ENCODE peak calls at places on chromosomes 7 and 10, in ten cellular contexts. B, Q, W, E, I, T, A, Z, F and P are unnamed samples.

GRCh38 chr7:92135490-92135889 is 1.2 kb upstream of the CYP51A1 start:
- DNase-seq in B (peak), Q (no peak), W (peak), E (peak), I (no peak), T (no peak), A (peak), Z (no peak), F (no peak), P (no peak)

GRCh38 chr10:46268076-46268881 is 18.5 kb upstream of the ANTXRL start:
- DNase-seq in B (no peak), Q (no peak), W (no peak), E (no peak), I (no peak), T (no peak), A (peak), Z (no peak), F (no peak), P (no peak)

GRCh38 chr10:99519690-99520039 is 13.1 kb upstream of the NKX2-3 start:
- DNase-seq in B (no peak), Q (no peak), W (no peak), E (no peak), I (no peak), T (no peak), A (no peak), Z (no peak), F (no peak), P (no peak)

GRCh38 chr7:39086638-39087360 is 109.1 kb downstream of the POU6F2 start:
- DNase-seq in B (no peak), Q (no peak), W (no peak), E (no peak), I (no peak), T (no peak), A (no peak), Z (no peak), F (peak), P (no peak)

GRCh38 chr10:59268460-59268859 is 92.0 kb downstream of the PHYHIPL start:
- DNase-seq in B (no peak), Q (no peak), W (no peak), E (no peak), I (no peak), T (no peak), A (no peak), Z (no peak), F (no peak), P (no peak)

GRCh38 chr7:97179454-97180104 is 62.1 kb downstream of the SDHAF3 start:
- DNase-seq in B (peak), Q (peak), W (peak), E (peak), I (no peak), T (no peak), A (peak), Z (peak), F (peak), P (no peak)

GRCh38 chr7:123570390-123571182 is 13.0 kb upstream of the NDUFA5 start:
- DNase-seq in B (peak), Q (no peak), W (no peak), E (peak), I (no peak), T (no peak), A (no peak), Z (no peak), F (no peak), P (no peak)

GRCh38 chr10:68869623-68870022 is 31.5 kb upstream of the DDX50 start:
- DNase-seq in B (peak), Q (peak), W (no peak), E (peak), I (no peak), T (no peak), A (no peak), Z (no peak), F (no peak), P (no peak)

GRCh38 chr7:51160990-51161615 is 155.5 kb downstream of the COBL start:
- DNase-seq in B (peak), Q (peak), W (peak), E (peak), I (peak), T (no peak), A (peak), Z (peak), F (peak), P (peak)

GRCh38 chr7:39609462-39610149 is 13.8 kb upstream of the RALA start:
- DNase-seq in B (no peak), Q (no peak), W (peak), E (no peak), I (peak), T (no peak), A (no peak), Z (no peak), F (no peak), P (no peak)

GRCh38 chr7:79531116-79531515 is 77.6 kb upstream of the MAGI2 start:
- DNase-seq in B (no peak), Q (no peak), W (no peak), E (no peak), I (no peak), T (no peak), A (no peak), Z (no peak), F (no peak), P (no peak)

GRCh38 chr7:96638669-96639068 is 71.0 kb downstream of the SEM1 start:
- DNase-seq in B (no peak), Q (no peak), W (no peak), E (no peak), I (no peak), T (no peak), A (no peak), Z (no peak), F (no peak), P (no peak)

GRCh38 chr7:54839538-54840213 is 80.7 kb upstream of the SEC61G start:
- DNase-seq in B (peak), Q (peak), W (peak), E (peak), I (peak), T (no peak), A (no peak), Z (peak), F (peak), P (no peak)

DNA sequence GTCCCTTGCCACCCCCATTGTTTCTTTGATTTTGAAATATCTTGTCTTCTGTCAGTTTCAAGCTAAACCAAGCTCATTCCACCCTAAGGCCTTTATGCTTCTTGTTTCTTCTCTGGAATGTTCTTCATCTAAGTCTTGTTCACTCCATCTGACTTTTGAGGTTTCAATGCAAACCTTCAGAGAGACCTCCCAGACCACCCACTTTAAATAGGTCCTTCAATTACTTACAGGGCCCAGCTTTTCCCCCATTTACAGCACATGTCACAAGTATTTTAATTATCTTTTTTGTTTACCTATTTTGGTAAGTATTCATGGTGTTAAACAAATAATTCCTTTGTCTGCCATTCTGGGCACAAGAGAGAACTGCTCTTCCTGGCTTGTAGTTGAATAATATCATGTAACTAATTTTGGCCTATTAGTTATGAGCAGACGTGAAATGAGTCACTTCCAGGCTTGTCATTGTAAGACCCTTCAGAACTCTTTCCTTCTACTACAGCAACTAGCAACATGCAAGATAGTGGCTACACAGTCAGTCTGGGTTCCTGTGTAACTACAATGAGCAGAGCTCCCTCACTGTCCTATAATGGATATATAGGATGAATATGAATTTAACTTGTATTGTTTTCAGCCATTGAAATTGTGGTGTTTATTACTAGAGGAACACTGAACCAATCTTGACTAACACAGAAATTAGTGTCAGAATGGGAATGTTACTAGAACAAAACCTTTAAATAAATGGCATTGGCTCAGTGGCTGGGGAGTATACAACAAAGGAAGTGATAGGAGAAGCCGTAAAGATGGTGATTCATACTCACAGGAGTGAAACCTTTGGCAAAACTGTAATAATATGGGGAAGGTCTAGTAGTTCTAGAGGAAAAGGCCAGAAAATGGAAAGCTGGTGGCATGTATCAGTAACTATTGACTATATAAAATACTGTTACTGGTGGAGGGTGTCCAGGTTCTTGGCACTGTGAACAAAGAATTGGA is 2.8 kb upstream of the MTPN start:
- DNase-seq in B (peak), Q (no peak), W (no peak), E (peak), I (no peak), T (no peak), A (no peak), Z (no peak), F (no peak), P (no peak)
- H3K4me3 ChIP-seq in B (no peak), Q (no peak), W (no peak), E (no peak), I (peak), T (peak), A (peak), Z (no peak), F (no peak), P (peak)

GRCh38 chr10:62814901-62815372 is 1.2 kb downstream of the EGR2 start:
- DNase-seq in B (peak), Q (no peak), W (peak), E (peak), I (peak), T (no peak), A (no peak), Z (no peak), F (peak), P (no peak)

GRCh38 chr10:62812672-62813439 is 3.3 kb downstream of the EGR2 start:
- DNase-seq in B (no peak), Q (no peak), W (no peak), E (no peak), I (no peak), T (no peak), A (no peak), Z (no peak), F (no peak), P (no peak)

GRCh38 chr10:62815373-62816111 is 624 bp downstream of the EGR2 start:
- DNase-seq in B (peak), Q (no peak), W (peak), E (peak), I (peak), T (no peak), A (no peak), Z (no peak), F (peak), P (no peak)

GRCh38 chr10:62813453-62813852 is 2.7 kb downstream of the EGR2 start:
- DNase-seq in B (no peak), Q (no peak), W (no peak), E (no peak), I (no peak), T (no peak), A (no peak), Z (no peak), F (no peak), P (no peak)

GRCh38 chr10:62813981-62814380 is 2.2 kb downstream of the EGR2 start:
- DNase-seq in B (no peak), Q (no peak), W (no peak), E (no peak), I (no peak), T (no peak), A (no peak), Z (no peak), F (no peak), P (no peak)
- H3K4me3 ChIP-seq in B (no peak), Q (no peak), W (no peak), E (no peak), I (peak), T (no peak), A (no peak), Z (no peak), F (no peak), P (no peak)

DNA sequence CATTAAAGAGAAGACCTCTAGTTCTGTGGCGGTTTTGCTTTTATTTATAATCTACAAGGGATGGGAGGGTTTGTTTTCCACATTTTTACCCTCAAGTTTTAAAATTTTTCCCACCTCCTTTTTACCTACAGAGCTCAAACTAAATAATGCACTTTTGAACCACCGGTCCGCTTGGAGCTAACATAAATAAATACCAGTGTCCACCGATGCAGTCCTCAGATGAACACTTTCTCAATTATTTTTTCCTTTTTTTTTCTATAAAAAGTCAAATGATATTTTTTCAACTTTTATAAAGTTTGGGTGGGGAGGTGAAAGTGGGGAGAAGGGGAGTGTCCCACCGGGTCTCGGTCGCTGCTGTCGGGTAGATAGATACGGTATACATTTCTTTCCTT is 3.3 kb downstream of the ZNF503 start:
- DNase-seq in B (no peak), Q (no peak), W (no peak), E (no peak), I (no peak), T (no peak), A (no peak), Z (no peak), F (no peak), P (no peak)
- H3K4me3 ChIP-seq in B (peak), Q (peak), W (peak), E (peak), I (peak), T (no peak), A (no peak), Z (peak), F (no peak), P (peak)

GRCh38 chr10:96658844-96659243 is 61.5 kb downstream of the PIK3AP1 start:
- DNase-seq in B (no peak), Q (no peak), W (no peak), E (no peak), I (no peak), T (no peak), A (no peak), Z (no peak), F (no peak), P (no peak)

GRCh38 chr10:96656839-96657238 is 63.5 kb downstream of the PIK3AP1 start:
- DNase-seq in B (no peak), Q (no peak), W (no peak), E (no peak), I (no peak), T (no peak), A (no peak), Z (no peak), F (no peak), P (no peak)

GRCh38 chr10:96655577-96656213 is 64.6 kb downstream of the PIK3AP1 start:
- DNase-seq in B (no peak), Q (no peak), W (no peak), E (no peak), I (peak), T (no peak), A (no peak), Z (no peak), F (no peak), P (no peak)

GRCh38 chr10:96660297-96660696 is 60.0 kb downstream of the PIK3AP1 start:
- DNase-seq in B (no peak), Q (no peak), W (no peak), E (no peak), I (no peak), T (no peak), A (no peak), Z (no peak), F (no peak), P (no peak)

DNA sequence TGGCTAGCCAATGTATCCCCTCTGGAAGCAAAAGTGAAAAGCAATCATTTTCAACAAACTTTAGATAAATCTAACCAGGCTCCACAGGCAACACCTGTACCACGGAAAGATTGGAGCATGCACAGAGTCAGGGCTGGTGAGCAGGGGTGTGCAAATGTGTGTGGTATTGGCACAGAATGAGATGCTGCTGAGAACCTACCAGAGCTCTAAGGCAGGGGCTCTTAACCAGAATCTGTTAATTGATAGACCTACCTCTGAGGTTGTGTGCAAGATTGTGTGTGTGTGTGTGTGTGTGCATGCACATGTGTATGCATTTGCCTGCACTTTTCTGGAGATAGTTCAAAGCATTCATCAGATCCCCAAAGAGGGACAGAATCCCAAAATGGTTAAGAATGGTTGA is 62.9 kb downstream of the PIK3AP1 start:
- DNase-seq in B (no peak), Q (no peak), W (no peak), E (no peak), I (no peak), T (no peak), A (no peak), Z (no peak), F (no peak), P (no peak)
- H3K4me3 ChIP-seq in B (no peak), Q (no peak), W (no peak), E (no peak), I (no peak), T (no peak), A (no peak), Z (no peak), F (no peak), P (no peak)

DNA sequence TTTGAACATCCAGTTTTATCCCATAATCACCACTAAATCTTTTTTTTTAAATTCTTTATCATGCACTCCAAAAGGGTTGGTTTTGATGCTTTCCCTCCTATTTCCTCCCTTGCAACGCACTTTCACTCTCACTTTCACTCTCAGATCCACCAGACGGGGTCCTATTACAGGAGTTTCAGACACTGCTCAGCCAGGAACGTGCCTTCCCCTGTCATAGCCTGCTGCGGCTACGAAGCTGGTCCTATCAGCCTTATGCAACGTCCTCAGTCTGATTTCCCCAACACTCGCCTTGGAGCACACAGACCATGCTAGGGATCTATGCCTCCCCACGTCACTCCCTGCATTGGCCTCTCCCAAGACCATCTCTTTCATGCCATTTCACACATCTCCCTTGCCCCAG is 23.4 kb downstream of the ZPBP start:
- DNase-seq in B (peak), Q (no peak), W (no peak), E (peak), I (peak), T (no peak), A (no peak), Z (peak), F (no peak), P (no peak)
- H3K4me3 ChIP-seq in B (peak), Q (no peak), W (no peak), E (no peak), I (peak), T (peak), A (no peak), Z (peak), F (no peak), P (peak)

DNA sequence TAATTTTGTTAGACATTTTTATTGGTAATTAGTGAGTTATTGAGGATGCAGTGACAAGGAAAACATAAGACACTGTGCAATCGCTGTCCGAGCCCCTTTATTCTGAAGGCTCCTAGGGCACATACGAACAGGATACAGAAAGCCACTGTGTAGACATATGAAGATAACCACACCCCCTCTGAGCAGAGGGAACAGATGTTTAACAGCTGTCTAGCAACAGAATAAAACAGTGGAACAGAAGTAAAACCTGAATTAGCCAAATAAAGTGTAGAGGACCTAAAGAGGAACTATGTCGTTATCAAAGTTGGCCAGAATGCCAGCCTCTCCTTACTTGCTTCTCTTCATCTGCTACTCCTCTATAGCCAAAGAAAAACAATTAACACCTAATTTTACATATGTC is 43.6 kb downstream of the CYTH3 start:
- DNase-seq in B (peak), Q (no peak), W (peak), E (peak), I (no peak), T (no peak), A (peak), Z (no peak), F (no peak), P (no peak)
- H3K4me3 ChIP-seq in B (no peak), Q (peak), W (no peak), E (no peak), I (peak), T (no peak), A (no peak), Z (no peak), F (no peak), P (peak)